ENCODE peak calls at places on chromosome 18, in six cellular contexts. Q is astrocyte of the spinal cord, P is PC-3, R is T follicular helper cell, G is ELR, M is cardiac muscle cell. N is an unnamed sample.

GRCh38 chr18:23232331-23232730 is 97.0 kb downstream of the CABLES1 start:
- DNase-seq in Q (no peak), M (no peak), G (no peak), P (no peak), R (no peak), N (no peak)

GRCh38 chr18:4172491-4172890 is 282.6 kb downstream of the DLGAP1 start:
- DNase-seq in Q (no peak), G (no peak), M (no peak), R (no peak), P (no peak), N (no peak)

GRCh38 chr18:49628119-49628518 is 66.3 kb downstream of the LIPG start:
- DNase-seq in G (peak; percentile 17), R (no peak), Q (no peak), P (peak; percentile 57), M (no peak), N (no peak)

GRCh38 chr18:7164610-7165009 is 47.0 kb upstream of the LAMA1 start:
- DNase-seq in R (no peak), M (no peak), Q (no peak), P (peak; percentile 33), G (peak; percentile 8), N (no peak)

GRCh38 chr18:36811430-36811829 is 17.4 kb downstream of the TPGS2 start:
- DNase-seq in G (no peak), P (no peak), R (no peak), Q (no peak), M (no peak), N (no peak)

GRCh38 chr18:14943967-14944636 is 196.1 kb downstream of the ANKRD30B start:
- DNase-seq in G (no peak), P (peak; percentile 41), R (no peak), M (no peak), Q (no peak), N (no peak)

GRCh38 chr18:27211569-27211968 is 26.5 kb upstream of the CHST9 start:
- DNase-seq in P (no peak), M (no peak), R (no peak), G (no peak), Q (no peak), N (no peak)

GRCh38 chr18:73691118-73691517 is 456.5 kb downstream of the FBXO15 start:
- DNase-seq in G (peak; percentile 86), P (peak; percentile 85), Q (peak; percentile 81), M (no peak), R (no peak), N (no peak)

GRCh38 chr18:7608174-7608550 is 41.0 kb downstream of the PTPRM start:
- DNase-seq in Q (peak; percentile 40), P (no peak), G (peak; percentile 24), M (no peak), R (no peak), N (no peak)

GRCh38 chr18:71729611-71730010 is 814.5 kb downstream of the CBLN2 start:
- DNase-seq in Q (no peak), G (no peak), R (no peak), P (no peak), M (no peak), N (no peak)

GRCh38 chr18:55096261-55097026 is 137.2 kb upstream of the CCDC68 start:
- DNase-seq in R (no peak), M (peak; percentile 41), G (peak; percentile 81), P (peak; percentile 72), Q (peak; percentile 82), N (no peak)

GRCh38 chr18:48838921-48839818 is 111.6 kb downstream of the SMAD7 start:
- DNase-seq in G (peak; percentile 92), M (no peak), R (no peak), P (peak; percentile 51), Q (peak; percentile 76), N (no peak)

GRCh38 chr18:78402966-78403365 is 576.7 kb upstream of the SALL3 start:
- DNase-seq in R (no peak), M (no peak), G (no peak), P (no peak), Q (no peak), N (no peak)

GRCh38 chr18:58845913-58846312 is 18.8 kb upstream of the ZNF532 start:
- DNase-seq in G (no peak), R (no peak), M (no peak), Q (no peak), P (no peak), N (no peak)

GRCh38 chr18:42275949-42276730 is 321.1 kb downstream of the PIK3C3 start:
- DNase-seq in G (no peak), P (no peak), Q (no peak), R (no peak), M (no peak), N (no peak)

GRCh38 chr18:56799756-56800155 is 148.6 kb downstream of the WDR7 start:
- DNase-seq in G (peak; percentile 33), P (peak; percentile 39), R (no peak), Q (peak; percentile 21), M (no peak), N (no peak)

GRCh38 chr18:37889963-37890362 is 324.4 kb upstream of the CELF4 start:
- DNase-seq in P (no peak), M (no peak), R (no peak), G (no peak), Q (no peak), N (no peak)

GRCh38 chr18:23689031-23689615 is at the start of gene LAMA3:
- DNase-seq in R (no peak), M (peak; percentile 71), Q (peak; percentile 28), G (peak; percentile 63), P (peak; percentile 81), N (no peak)

GRCh38 chr18:33596178-33596854 is 18.3 kb downstream of the ASXL3 start:
- DNase-seq in M (no peak), P (peak; percentile 69), G (no peak), Q (peak; percentile 80), R (no peak), N (no peak)

GRCh38 chr18:6257950-6258349 is 156.8 kb downstream of the L3MBTL4 start:
- DNase-seq in G (no peak), Q (no peak), R (no peak), P (no peak), M (no peak), N (no peak)

GRCh38 chr18:10661333-10661732 is 135.5 kb downstream of the NAPG start:
- DNase-seq in P (no peak), M (no peak), R (no peak), Q (peak; percentile 25), G (peak; percentile 26), N (no peak)

GRCh38 chr18:79685281-79685680 is 5.7 kb downstream of the CTDP1 start:
- DNase-seq in P (no peak), M (no peak), R (no peak), Q (no peak), G (no peak), N (no peak)

GRCh38 chr18:7062844-7063243 is 54.8 kb downstream of the LAMA1 start:
- DNase-seq in R (no peak), M (no peak), P (no peak), Q (no peak), G (no peak), N (no peak)

GRCh38 chr18:74534981-74535649 is 815 bp downstream of the CNDP1 start:
- DNase-seq in P (no peak), R (no peak), G (no peak), M (no peak), Q (no peak), N (no peak)

GRCh38 chr18:45588831-45589558 is 26.3 kb upstream of the SLC14A2 start:
- DNase-seq in P (no peak), R (no peak), G (no peak), Q (peak; percentile 90), M (no peak), N (no peak)

GRCh38 chr18:74529378-74529777 is 4.9 kb upstream of the CNDP1 start:
- DNase-seq in Q (no peak), R (no peak), P (no peak), G (no peak), M (no peak), N (no peak)

GRCh38 chr18:73318732-73319479 is 451.1 kb upstream of the NETO1 start:
- DNase-seq in M (no peak), G (no peak), Q (no peak), R (no peak), P (peak; percentile 91), N (no peak)

GRCh38 chr18:21243041-21243431 is 1.0 kb downstream of the GREB1L start:
- DNase-seq in Q (no peak), M (peak; percentile 48), P (peak; percentile 38), G (peak; percentile 51), R (no peak), N (no peak)

GRCh38 chr18:1013951-1014350 is 109.3 kb downstream of the ADCYAP1 start:
- DNase-seq in G (no peak), R (no peak), Q (no peak), M (no peak), P (no peak), N (no peak)

GRCh38 chr18:55585586-55586521 is 2.1 kb downstream of the TCF4 start:
- DNase-seq in G (peak; percentile 51), Q (peak; percentile 59), P (no peak), R (no peak), M (no peak), N (no peak)

GRCh38 chr18:2169656-2170055 is 401.6 kb downstream of the METTL4 start:
- DNase-seq in R (no peak), P (peak; percentile 23), M (no peak), G (peak; percentile 42), Q (no peak), N (no peak)

GRCh38 chr18:62778976-62779869 is 63.9 kb downstream of the PHLPP1 start:
- DNase-seq in P (no peak), G (no peak), Q (no peak), R (no peak), M (peak; percentile 37), N (no peak)

GRCh38 chr18:6627621-6628020 is 101.9 kb upstream of the ARHGAP28 start:
- DNase-seq in M (no peak), P (no peak), R (no peak), G (peak; percentile 21), Q (peak; percentile 50), N (no peak)

GRCh38 chr18:35163736-35164532 is 76.9 kb upstream of the ZNF397 start:
- DNase-seq in R (no peak), G (no peak), M (no peak), Q (no peak), P (no peak), N (no peak)

N was measured in esophagus squamous epithelium.